ENCODE peak calls at places on chromosomes 16 and 17, in nine cellular contexts. One of them, this sample, is unnamed.

GRCh38 chr17:81840826-81841778 is 6.3 kb upstream of the PPP1R27 start:
- DNase-seq in body of pancreas: peak; percentile 74
- DNase-seq in stimulated activated CD8-positive, alpha-beta memory T cell treated with anti-CD3 and anti-CD28 coated beads, Interleukin-2, amount 100 ng/mL, for 48 hours: no peak
- DNase-seq in NCI-H2081: no peak
- DNase-seq in AG20443: no peak
- DNase-seq in T-helper 9 cell: no peak
- DNase-seq in neural crest cell: no peak
- DNase-seq in AG10803: no peak
- DNase-seq in AML-193: no peak
- DNase-seq in this sample: no peak

GRCh38 chr17:14595656-14596055 is 294.8 kb downstream of the HS3ST3B1 start:
- DNase-seq in body of pancreas: no peak
- DNase-seq in stimulated activated CD8-positive, alpha-beta memory T cell treated with anti-CD3 and anti-CD28 coated beads, Interleukin-2, amount 100 ng/mL, for 48 hours: no peak
- DNase-seq in NCI-H2081: no peak
- DNase-seq in AG20443: no peak
- DNase-seq in T-helper 9 cell: no peak
- DNase-seq in neural crest cell: no peak
- DNase-seq in AG10803: no peak
- DNase-seq in AML-193: no peak
- DNase-seq in this sample: no peak

GRCh38 chr16:80896778-80897177 is 92.4 kb upstream of the CDYL2 start:
- DNase-seq in body of pancreas: no peak
- DNase-seq in stimulated activated CD8-positive, alpha-beta memory T cell treated with anti-CD3 and anti-CD28 coated beads, Interleukin-2, amount 100 ng/mL, for 48 hours: no peak
- DNase-seq in NCI-H2081: no peak
- DNase-seq in AG20443: no peak
- DNase-seq in T-helper 9 cell: no peak
- DNase-seq in neural crest cell: no peak
- DNase-seq in AG10803: no peak
- DNase-seq in AML-193: no peak
- DNase-seq in this sample: no peak

GRCh38 chr16:2162676-2163118 is 7.1 kb downstream of the TRAF7 start:
- DNase-seq in body of pancreas: no peak
- DNase-seq in stimulated activated CD8-positive, alpha-beta memory T cell treated with anti-CD3 and anti-CD28 coated beads, Interleukin-2, amount 100 ng/mL, for 48 hours: no peak
- DNase-seq in NCI-H2081: no peak
- DNase-seq in AG20443: no peak
- DNase-seq in T-helper 9 cell: no peak
- DNase-seq in neural crest cell: no peak
- DNase-seq in AG10803: no peak
- DNase-seq in AML-193: no peak
- DNase-seq in this sample: no peak

GRCh38 chr16:77171750-77172635 is 19.0 kb upstream of the MON1B start:
- DNase-seq in body of pancreas: peak; percentile 67
- DNase-seq in stimulated activated CD8-positive, alpha-beta memory T cell treated with anti-CD3 and anti-CD28 coated beads, Interleukin-2, amount 100 ng/mL, for 48 hours: no peak
- DNase-seq in NCI-H2081: peak; percentile 45
- DNase-seq in AG20443: peak; percentile 62
- DNase-seq in T-helper 9 cell: no peak
- DNase-seq in neural crest cell: peak; percentile 45
- DNase-seq in AG10803: peak; percentile 59
- DNase-seq in AML-193: peak; percentile 52
- DNase-seq in this sample: peak; percentile 73

GRCh38 chr17:19239544-19239943 is 2.4 kb downstream of the EPN2 start:
- DNase-seq in body of pancreas: no peak
- DNase-seq in stimulated activated CD8-positive, alpha-beta memory T cell treated with anti-CD3 and anti-CD28 coated beads, Interleukin-2, amount 100 ng/mL, for 48 hours: no peak
- DNase-seq in NCI-H2081: no peak
- DNase-seq in AG20443: no peak
- DNase-seq in T-helper 9 cell: no peak
- DNase-seq in neural crest cell: no peak
- DNase-seq in AG10803: peak; percentile 42
- DNase-seq in AML-193: no peak
- DNase-seq in this sample: no peak

GRCh38 chr17:7173687-7174602 is 5.2 kb downstream of the ASGR1 start:
- DNase-seq in body of pancreas: peak; percentile 79
- DNase-seq in stimulated activated CD8-positive, alpha-beta memory T cell treated with anti-CD3 and anti-CD28 coated beads, Interleukin-2, amount 100 ng/mL, for 48 hours: peak; percentile 23
- DNase-seq in NCI-H2081: no peak
- DNase-seq in AG20443: no peak
- DNase-seq in T-helper 9 cell: peak; percentile 43
- DNase-seq in neural crest cell: peak; percentile 35
- DNase-seq in AG10803: no peak
- DNase-seq in AML-193: peak; percentile 64
- DNase-seq in this sample: no peak

GRCh38 chr17:48335858-48336500 is 94.0 kb downstream of the SKAP1 start:
- DNase-seq in body of pancreas: no peak
- DNase-seq in stimulated activated CD8-positive, alpha-beta memory T cell treated with anti-CD3 and anti-CD28 coated beads, Interleukin-2, amount 100 ng/mL, for 48 hours: no peak
- DNase-seq in NCI-H2081: peak; percentile 67
- DNase-seq in AG20443: peak; percentile 17
- DNase-seq in T-helper 9 cell: no peak
- DNase-seq in neural crest cell: no peak
- DNase-seq in AG10803: peak; percentile 64
- DNase-seq in AML-193: peak; percentile 79
- DNase-seq in this sample: peak; percentile 62

GRCh38 chr17:19238167-19238505 is 970 bp downstream of the EPN2 start:
- DNase-seq in body of pancreas: peak; percentile 44
- DNase-seq in stimulated activated CD8-positive, alpha-beta memory T cell treated with anti-CD3 and anti-CD28 coated beads, Interleukin-2, amount 100 ng/mL, for 48 hours: no peak
- DNase-seq in NCI-H2081: no peak
- DNase-seq in AG20443: peak; percentile 49
- DNase-seq in T-helper 9 cell: no peak
- DNase-seq in neural crest cell: no peak
- DNase-seq in AG10803: no peak
- DNase-seq in AML-193: no peak
- DNase-seq in this sample: peak; percentile 61

GRCh38 chr17:73411330-73411747 is 99.5 kb upstream of the CDC42EP4 start:
- DNase-seq in body of pancreas: no peak
- DNase-seq in stimulated activated CD8-positive, alpha-beta memory T cell treated with anti-CD3 and anti-CD28 coated beads, Interleukin-2, amount 100 ng/mL, for 48 hours: no peak
- DNase-seq in NCI-H2081: no peak
- DNase-seq in AG20443: no peak
- DNase-seq in T-helper 9 cell: no peak
- DNase-seq in neural crest cell: no peak
- DNase-seq in AG10803: no peak
- DNase-seq in AML-193: no peak
- DNase-seq in this sample: no peak

GRCh38 chr17:28563475-28563874 is 7.8 kb downstream of the PIGS start:
- DNase-seq in body of pancreas: no peak
- DNase-seq in stimulated activated CD8-positive, alpha-beta memory T cell treated with anti-CD3 and anti-CD28 coated beads, Interleukin-2, amount 100 ng/mL, for 48 hours: no peak
- DNase-seq in NCI-H2081: no peak
- DNase-seq in AG20443: peak; percentile 64
- DNase-seq in T-helper 9 cell: no peak
- DNase-seq in neural crest cell: no peak
- DNase-seq in AG10803: peak; percentile 65
- DNase-seq in AML-193: no peak
- DNase-seq in this sample: peak; percentile 57

GRCh38 chr16:4615389-4616046 is 830 bp upstream of the UBALD1 start:
- DNase-seq in body of pancreas: no peak
- DNase-seq in stimulated activated CD8-positive, alpha-beta memory T cell treated with anti-CD3 and anti-CD28 coated beads, Interleukin-2, amount 100 ng/mL, for 48 hours: no peak
- DNase-seq in NCI-H2081: no peak
- DNase-seq in AG20443: no peak
- DNase-seq in T-helper 9 cell: peak; percentile 11
- DNase-seq in neural crest cell: no peak
- DNase-seq in AG10803: no peak
- DNase-seq in AML-193: no peak
- DNase-seq in this sample: no peak

GRCh38 chr17:35890774-35891155 is 10.6 kb upstream of the CCL5 start:
- DNase-seq in body of pancreas: peak; percentile 50
- DNase-seq in stimulated activated CD8-positive, alpha-beta memory T cell treated with anti-CD3 and anti-CD28 coated beads, Interleukin-2, amount 100 ng/mL, for 48 hours: no peak
- DNase-seq in NCI-H2081: no peak
- DNase-seq in AG20443: no peak
- DNase-seq in T-helper 9 cell: peak; percentile 45
- DNase-seq in neural crest cell: no peak
- DNase-seq in AG10803: no peak
- DNase-seq in AML-193: no peak
- DNase-seq in this sample: no peak

GRCh38 chr16:67098599-67098998 is 11.1 kb upstream of the PHAF1 start:
- DNase-seq in body of pancreas: no peak
- DNase-seq in stimulated activated CD8-positive, alpha-beta memory T cell treated with anti-CD3 and anti-CD28 coated beads, Interleukin-2, amount 100 ng/mL, for 48 hours: no peak
- DNase-seq in NCI-H2081: no peak
- DNase-seq in AG20443: no peak
- DNase-seq in T-helper 9 cell: no peak
- DNase-seq in neural crest cell: no peak
- DNase-seq in AG10803: no peak
- DNase-seq in AML-193: no peak
- DNase-seq in this sample: no peak

GRCh38 chr16:12387786-12388185 is 411.3 kb downstream of the SNX29 start:
- DNase-seq in body of pancreas: no peak
- DNase-seq in stimulated activated CD8-positive, alpha-beta memory T cell treated with anti-CD3 and anti-CD28 coated beads, Interleukin-2, amount 100 ng/mL, for 48 hours: no peak
- DNase-seq in NCI-H2081: no peak
- DNase-seq in AG20443: no peak
- DNase-seq in T-helper 9 cell: no peak
- DNase-seq in neural crest cell: no peak
- DNase-seq in AG10803: no peak
- DNase-seq in AML-193: no peak
- DNase-seq in this sample: peak; percentile 52

GRCh38 chr16:48499822-48500440 is 110.0 kb downstream of the N4BP1 start:
- DNase-seq in body of pancreas: peak; percentile 55
- DNase-seq in stimulated activated CD8-positive, alpha-beta memory T cell treated with anti-CD3 and anti-CD28 coated beads, Interleukin-2, amount 100 ng/mL, for 48 hours: no peak
- DNase-seq in NCI-H2081: no peak
- DNase-seq in AG20443: peak; percentile 66
- DNase-seq in T-helper 9 cell: no peak
- DNase-seq in neural crest cell: no peak
- DNase-seq in AG10803: peak; percentile 92
- DNase-seq in AML-193: no peak
- DNase-seq in this sample: peak; percentile 63

GRCh38 chr17:50352072-50352692 is 6.3 kb downstream of the XYLT2 start:
- DNase-seq in body of pancreas: no peak
- DNase-seq in stimulated activated CD8-positive, alpha-beta memory T cell treated with anti-CD3 and anti-CD28 coated beads, Interleukin-2, amount 100 ng/mL, for 48 hours: no peak
- DNase-seq in NCI-H2081: no peak
- DNase-seq in AG20443: no peak
- DNase-seq in T-helper 9 cell: no peak
- DNase-seq in neural crest cell: no peak
- DNase-seq in AG10803: no peak
- DNase-seq in AML-193: no peak
- DNase-seq in this sample: no peak

GRCh38 chr17:521561-522325 is 169.1 kb upstream of the RPH3AL start:
- DNase-seq in body of pancreas: no peak
- DNase-seq in stimulated activated CD8-positive, alpha-beta memory T cell treated with anti-CD3 and anti-CD28 coated beads, Interleukin-2, amount 100 ng/mL, for 48 hours: no peak
- DNase-seq in NCI-H2081: no peak
- DNase-seq in AG20443: no peak
- DNase-seq in T-helper 9 cell: no peak
- DNase-seq in neural crest cell: no peak
- DNase-seq in AG10803: no peak
- DNase-seq in AML-193: no peak
- DNase-seq in this sample: peak; percentile 29

GRCh38 chr16:68197250-68197649 is 38.7 kb downstream of the ESRP2 start:
- DNase-seq in body of pancreas: no peak
- DNase-seq in stimulated activated CD8-positive, alpha-beta memory T cell treated with anti-CD3 and anti-CD28 coated beads, Interleukin-2, amount 100 ng/mL, for 48 hours: no peak
- DNase-seq in NCI-H2081: no peak
- DNase-seq in AG20443: no peak
- DNase-seq in T-helper 9 cell: no peak
- DNase-seq in neural crest cell: no peak
- DNase-seq in AG10803: peak; percentile 35
- DNase-seq in AML-193: no peak
- DNase-seq in this sample: peak; percentile 38

GRCh38 chr17:63634816-63635215 is 12.6 kb downstream of the MAP3K3 start:
- DNase-seq in body of pancreas: no peak
- DNase-seq in stimulated activated CD8-positive, alpha-beta memory T cell treated with anti-CD3 and anti-CD28 coated beads, Interleukin-2, amount 100 ng/mL, for 48 hours: no peak
- DNase-seq in NCI-H2081: no peak
- DNase-seq in AG20443: no peak
- DNase-seq in T-helper 9 cell: no peak
- DNase-seq in neural crest cell: no peak
- DNase-seq in AG10803: peak; percentile 66
- DNase-seq in AML-193: no peak
- DNase-seq in this sample: no peak

GRCh38 chr17:78409191-78409621 is 30.8 kb downstream of the PGS1 start:
- DNase-seq in body of pancreas: peak; percentile 85
- DNase-seq in stimulated activated CD8-positive, alpha-beta memory T cell treated with anti-CD3 and anti-CD28 coated beads, Interleukin-2, amount 100 ng/mL, for 48 hours: no peak
- DNase-seq in NCI-H2081: peak; percentile 92
- DNase-seq in AG20443: no peak
- DNase-seq in T-helper 9 cell: no peak
- DNase-seq in neural crest cell: no peak
- DNase-seq in AG10803: no peak
- DNase-seq in AML-193: no peak
- DNase-seq in this sample: no peak

GRCh38 chr17:80364091-80364691 is 50.8 kb upstream of the ENDOV start:
- DNase-seq in body of pancreas: peak; percentile 31
- DNase-seq in stimulated activated CD8-positive, alpha-beta memory T cell treated with anti-CD3 and anti-CD28 coated beads, Interleukin-2, amount 100 ng/mL, for 48 hours: no peak
- DNase-seq in NCI-H2081: peak; percentile 29
- DNase-seq in AG20443: peak; percentile 27
- DNase-seq in T-helper 9 cell: no peak
- DNase-seq in neural crest cell: peak; percentile 26
- DNase-seq in AG10803: no peak
- DNase-seq in AML-193: no peak
- DNase-seq in this sample: no peak

GRCh38 chr17:7816926-7817642 is 16.9 kb upstream of the KDM6B start:
- DNase-seq in body of pancreas: no peak
- DNase-seq in stimulated activated CD8-positive, alpha-beta memory T cell treated with anti-CD3 and anti-CD28 coated beads, Interleukin-2, amount 100 ng/mL, for 48 hours: no peak
- DNase-seq in NCI-H2081: no peak
- DNase-seq in AG20443: no peak
- DNase-seq in T-helper 9 cell: no peak
- DNase-seq in neural crest cell: no peak
- DNase-seq in AG10803: no peak
- DNase-seq in AML-193: no peak
- DNase-seq in this sample: no peak

GRCh38 chr16:85825326-85825725 is 25.8 kb downstream of the COX4I1 start:
- DNase-seq in body of pancreas: no peak
- DNase-seq in stimulated activated CD8-positive, alpha-beta memory T cell treated with anti-CD3 and anti-CD28 coated beads, Interleukin-2, amount 100 ng/mL, for 48 hours: no peak
- DNase-seq in NCI-H2081: no peak
- DNase-seq in AG20443: no peak
- DNase-seq in T-helper 9 cell: no peak
- DNase-seq in neural crest cell: no peak
- DNase-seq in AG10803: no peak
- DNase-seq in AML-193: no peak
- DNase-seq in this sample: no peak

GRCh38 chr17:1629647-1630310 is 1.1 kb upstream of the SLC43A2 start:
- DNase-seq in body of pancreas: peak; percentile 72
- DNase-seq in stimulated activated CD8-positive, alpha-beta memory T cell treated with anti-CD3 and anti-CD28 coated beads, Interleukin-2, amount 100 ng/mL, for 48 hours: peak; percentile 82
- DNase-seq in NCI-H2081: no peak
- DNase-seq in AG20443: peak; percentile 70
- DNase-seq in T-helper 9 cell: peak; percentile 62
- DNase-seq in neural crest cell: no peak
- DNase-seq in AG10803: peak; percentile 52
- DNase-seq in AML-193: peak; percentile 7
- DNase-seq in this sample: peak; percentile 65

GRCh38 chr16:54937673-54938350 is 7.1 kb downstream of the IRX5 start:
- DNase-seq in body of pancreas: no peak
- DNase-seq in stimulated activated CD8-positive, alpha-beta memory T cell treated with anti-CD3 and anti-CD28 coated beads, Interleukin-2, amount 100 ng/mL, for 48 hours: no peak
- DNase-seq in NCI-H2081: no peak
- DNase-seq in AG20443: peak; percentile 39
- DNase-seq in T-helper 9 cell: no peak
- DNase-seq in neural crest cell: peak; percentile 31
- DNase-seq in AG10803: no peak
- DNase-seq in AML-193: no peak
- DNase-seq in this sample: peak; percentile 13

GRCh38 chr17:2390199-2390880 is 10.5 kb downstream of the MNT start:
- DNase-seq in body of pancreas: no peak
- DNase-seq in stimulated activated CD8-positive, alpha-beta memory T cell treated with anti-CD3 and anti-CD28 coated beads, Interleukin-2, amount 100 ng/mL, for 48 hours: no peak
- DNase-seq in NCI-H2081: no peak
- DNase-seq in AG20443: no peak
- DNase-seq in T-helper 9 cell: no peak
- DNase-seq in neural crest cell: no peak
- DNase-seq in AG10803: no peak
- DNase-seq in AML-193: no peak
- DNase-seq in this sample: no peak

GRCh38 chr16:12086861-12087260 is 110.3 kb downstream of the SNX29 start:
- DNase-seq in body of pancreas: no peak
- DNase-seq in stimulated activated CD8-positive, alpha-beta memory T cell treated with anti-CD3 and anti-CD28 coated beads, Interleukin-2, amount 100 ng/mL, for 48 hours: no peak
- DNase-seq in NCI-H2081: no peak
- DNase-seq in AG20443: no peak
- DNase-seq in T-helper 9 cell: no peak
- DNase-seq in neural crest cell: no peak
- DNase-seq in AG10803: no peak
- DNase-seq in AML-193: no peak
- DNase-seq in this sample: no peak

GRCh38 chr17:69434164-69434579 is 19.7 kb downstream of the MAP2K6 start:
- DNase-seq in body of pancreas: no peak
- DNase-seq in stimulated activated CD8-positive, alpha-beta memory T cell treated with anti-CD3 and anti-CD28 coated beads, Interleukin-2, amount 100 ng/mL, for 48 hours: no peak
- DNase-seq in NCI-H2081: peak; percentile 7
- DNase-seq in AG20443: no peak
- DNase-seq in T-helper 9 cell: no peak
- DNase-seq in neural crest cell: no peak
- DNase-seq in AG10803: no peak
- DNase-seq in AML-193: no peak
- DNase-seq in this sample: peak; percentile 6

GRCh38 chr17:15886804-15887203 is 58.1 kb upstream of the ADORA2B start:
- DNase-seq in body of pancreas: no peak
- DNase-seq in stimulated activated CD8-positive, alpha-beta memory T cell treated with anti-CD3 and anti-CD28 coated beads, Interleukin-2, amount 100 ng/mL, for 48 hours: no peak
- DNase-seq in NCI-H2081: no peak
- DNase-seq in AG20443: no peak
- DNase-seq in T-helper 9 cell: no peak
- DNase-seq in neural crest cell: no peak
- DNase-seq in AG10803: no peak
- DNase-seq in AML-193: no peak
- DNase-seq in this sample: no peak

This sample was measured in foreskin fibroblast.